ENCODE peak calls at places on chromosomes 13 and 19, in four cellular contexts. I is GM12878, J is K562, A is HepG2. Q is an unnamed sample.

GRCh38 chr19:32866564-32867265 is 2.9 kb downstream of the SLC7A9 start:
- DNase-seq in I (no peak), J (no peak), A (no peak), Q (no peak)

GRCh38 chr13:105147481-105147880 is 1388.0 kb downstream of the EFNB2 start:
- DNase-seq in J (no peak), I (no peak), A (no peak), Q (no peak)

GRCh38 chr19:50277966-50278580 is 51.1 kb downstream of the KCNC3 start:
- DNase-seq in A (no peak), J (no peak), I (no peak), Q (no peak)

GRCh38 chr19:6109947-6110346 is 353 bp downstream of the RFX2 start:
- DNase-seq in J (no peak), I (no peak), A (no peak), Q (no peak)

GRCh38 chr13:53781941-53782340 is 753.3 kb downstream of the OLFM4 start:
- DNase-seq in J (no peak), A (no peak), I (no peak), Q (peak)

GRCh38 chr19:46614114-46614701 is 10.7 kb downstream of the PTGIR start:
- DNase-seq in A (peak), I (no peak), J (peak), Q (peak)

GRCh38 chr19:50046649-50047503 is 21.1 kb downstream of the ZNF473 start:
- DNase-seq in I (no peak), A (peak), J (peak), Q (peak)

GRCh38 chr13:111217661-111218060 is 102.6 kb downstream of the ARHGEF7 start:
- DNase-seq in J (no peak), I (no peak), A (no peak), Q (no peak)

GRCh38 chr19:5138606-5139594 is 170.0 kb downstream of the KDM4B start:
- DNase-seq in J (peak), I (peak), A (no peak), Q (no peak)

GRCh38 chr13:99035715-99036114 is 57.9 kb upstream of the DOCK9 start:
- DNase-seq in I (no peak), J (no peak), A (no peak), Q (no peak)

GRCh38 chr19:53881482-53882390 is at the start of gene PRKCG:
- DNase-seq in J (peak), A (peak), I (no peak), Q (no peak)

GRCh38 chr13:26412263-26412662 is 145.2 kb upstream of the WASF3 start:
- DNase-seq in I (no peak), J (no peak), A (peak), Q (no peak)

GRCh38 chr19:19319725-19320361 is 466 bp downstream of the SUGP1 start:
- DNase-seq in I (no peak), J (no peak), A (no peak), Q (no peak)

GRCh38 chr19:44720945-44721344 is 22.0 kb downstream of the CEACAM16 start:
- DNase-seq in J (no peak), I (no peak), A (no peak), Q (no peak)

GRCh38 chr19:48644839-48645651 is 942 bp downstream of the CA11 start:
- DNase-seq in J (peak), I (no peak), A (peak), Q (peak)

GRCh38 chr19:13887529-13887928 is 10.6 kb downstream of the NANOS3 start:
- DNase-seq in J (no peak), I (no peak), A (no peak), Q (no peak)
- TF ChIP-seq BHLHE40 in J (no peak), I (no peak), A (no peak), Q (no peak)

GRCh38 chr13:113005076-113005865 is 36.3 kb downstream of the MCF2L start:
- DNase-seq in A (no peak), J (no peak), I (no peak), Q (no peak)
- TF ChIP-seq FOXM1 in A (no peak), J (no peak), I (no peak), Q (no peak)

DNA sequence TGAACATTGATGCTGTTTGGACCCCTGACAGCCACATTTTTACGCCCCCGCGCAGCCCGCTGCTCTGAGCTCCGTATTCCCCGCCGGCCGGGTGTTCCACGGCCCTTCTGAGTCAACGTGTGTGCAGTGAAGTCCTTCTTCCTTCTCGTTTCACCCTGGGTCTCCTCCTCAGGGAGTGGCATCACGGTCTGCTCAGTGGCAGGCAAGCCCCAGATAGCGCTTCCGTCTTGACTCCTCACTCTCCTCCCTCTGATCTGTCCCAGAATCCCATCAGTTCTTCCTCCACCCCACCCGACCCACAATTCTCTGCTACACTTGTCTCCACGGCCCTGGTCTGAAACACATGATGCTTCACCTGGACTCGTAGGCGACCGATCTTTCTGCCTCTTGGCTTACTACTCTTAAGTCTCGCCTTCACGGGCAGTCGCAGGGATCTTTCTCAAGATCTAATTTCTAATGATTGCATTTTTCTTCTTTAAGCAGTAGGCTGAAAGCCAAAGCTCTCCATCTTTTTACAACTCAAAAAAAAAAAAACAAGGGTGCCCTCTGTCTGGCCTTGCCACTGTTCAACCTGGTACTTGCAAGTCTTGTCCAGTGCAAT is 33.9 kb downstream of the CCNE1 start:
- DNase-seq in I (no peak), J (peak), A (no peak), Q (peak)
- TF ChIP-seq BHLHE40 in I (no peak), J (no peak), A (no peak), Q (no peak)

GRCh38 chr13:80199067-80199466 is 141.9 kb downstream of the SPRY2 start:
- DNase-seq in A (no peak), I (no peak), J (no peak), Q (no peak)
- TF ChIP-seq FOXM1 in A (no peak), I (no peak), J (no peak), Q (no peak)

DNA sequence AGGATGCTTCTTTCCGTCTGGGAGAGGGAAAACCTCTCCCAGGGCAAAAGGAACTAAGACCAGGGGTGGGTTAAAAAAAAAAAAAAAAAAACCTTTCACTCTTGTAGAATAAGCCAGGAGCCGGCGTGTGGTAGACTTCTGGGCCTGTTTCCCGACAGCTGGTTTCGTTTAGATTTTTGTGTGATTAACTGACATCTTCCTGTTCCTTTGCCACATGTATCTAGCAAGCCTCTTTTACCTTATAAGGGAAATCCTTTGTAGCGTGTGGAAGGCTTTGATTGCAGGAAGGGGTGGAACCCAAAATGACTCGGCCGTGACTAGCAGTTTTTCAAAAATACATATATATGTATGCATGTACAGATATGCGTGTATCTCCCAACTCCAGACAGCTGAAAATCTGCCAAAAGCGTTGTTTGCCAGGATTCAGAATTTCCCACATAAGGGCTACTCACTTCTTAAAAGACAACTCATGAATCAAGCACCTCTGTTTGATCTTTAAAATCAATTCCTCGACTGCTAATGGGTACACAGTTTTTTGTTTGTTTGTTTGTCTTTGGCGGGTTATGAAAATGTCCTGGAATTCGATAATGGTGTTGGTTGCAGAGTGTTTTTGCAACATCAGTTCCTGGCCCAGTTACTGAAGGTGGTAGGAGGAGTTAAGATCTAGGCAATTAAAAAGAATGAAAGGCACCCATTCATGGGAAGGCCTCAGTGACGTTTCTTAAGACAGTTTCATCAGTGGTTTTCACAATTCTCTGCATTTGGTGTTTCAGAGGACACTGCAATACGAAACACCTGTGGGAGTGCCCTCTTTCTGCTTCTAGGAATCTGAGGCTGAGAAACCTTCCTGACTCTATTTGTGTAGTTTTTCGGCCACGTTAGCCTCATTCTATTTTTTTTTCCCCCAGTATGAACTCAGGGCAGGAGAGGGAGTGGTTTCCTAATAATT is 2.7 kb downstream of the TPM4 start:
- DNase-seq in A (peak), J (peak), I (peak), Q (peak)
- TF ChIP-seq BHLHE40 in A (no peak), J (peak), I (no peak), Q (no peak)